ENCODE peak calls at places on chromosomes 2 and 18, in six cellular contexts. One of them, this sample, is unnamed.
A peak's percentile ranks its signal among the peaks of the same experiment; 100 is the strongest.

GRCh38 chr2:211133766-211134165 is 577.4 kb downstream of the CPS1 start:
- DNase-seq in Peyer's patch: no peak
- DNase-seq in ovary: no peak
- DNase-seq in fibroblast of pulmonary artery: peak; percentile 17
- DNase-seq in coronary artery: no peak
- DNase-seq in iPS DF 19.7: no peak
- DNase-seq in this sample: no peak

GRCh38 chr2:163698857-163699256 is 37.0 kb downstream of the FIGN start:
- DNase-seq in Peyer's patch: no peak
- DNase-seq in ovary: no peak
- DNase-seq in fibroblast of pulmonary artery: no peak
- DNase-seq in coronary artery: no peak
- DNase-seq in iPS DF 19.7: peak; percentile 60
- DNase-seq in this sample: no peak

GRCh38 chr2:63699549-63699839 is 110.7 kb downstream of the MDH1 start:
- DNase-seq in Peyer's patch: no peak
- DNase-seq in ovary: no peak
- DNase-seq in fibroblast of pulmonary artery: no peak
- DNase-seq in coronary artery: no peak
- DNase-seq in iPS DF 19.7: no peak
- DNase-seq in this sample: no peak

GRCh38 chr18:56702946-56703345 is 51.8 kb downstream of the WDR7 start:
- DNase-seq in Peyer's patch: no peak
- DNase-seq in ovary: no peak
- DNase-seq in fibroblast of pulmonary artery: peak; percentile 69
- DNase-seq in coronary artery: no peak
- DNase-seq in iPS DF 19.7: no peak
- DNase-seq in this sample: no peak

GRCh38 chr18:3982541-3982940 is 472.6 kb downstream of the DLGAP1 start:
- DNase-seq in Peyer's patch: no peak
- DNase-seq in ovary: no peak
- DNase-seq in fibroblast of pulmonary artery: no peak
- DNase-seq in coronary artery: no peak
- DNase-seq in iPS DF 19.7: no peak
- DNase-seq in this sample: no peak

GRCh38 chr2:152038451-152038958 is 60.3 kb downstream of the CACNB4 start:
- DNase-seq in Peyer's patch: no peak
- DNase-seq in ovary: no peak
- DNase-seq in fibroblast of pulmonary artery: no peak
- DNase-seq in coronary artery: no peak
- DNase-seq in iPS DF 19.7: no peak
- DNase-seq in this sample: peak; percentile 31

GRCh38 chr18:8253943-8254342 is 355.3 kb upstream of the RAB12 start:
- DNase-seq in Peyer's patch: no peak
- DNase-seq in ovary: no peak
- DNase-seq in fibroblast of pulmonary artery: no peak
- DNase-seq in coronary artery: no peak
- DNase-seq in iPS DF 19.7: no peak
- DNase-seq in this sample: peak; percentile 31

GRCh38 chr2:31578316-31578715 is 2.4 kb downstream of the SRD5A2 start:
- DNase-seq in Peyer's patch: no peak
- DNase-seq in ovary: no peak
- DNase-seq in fibroblast of pulmonary artery: no peak
- DNase-seq in coronary artery: no peak
- DNase-seq in iPS DF 19.7: no peak
- DNase-seq in this sample: no peak

GRCh38 chr18:7291046-7291445 is 60.2 kb downstream of the LRRC30 start:
- DNase-seq in Peyer's patch: no peak
- DNase-seq in ovary: no peak
- DNase-seq in fibroblast of pulmonary artery: no peak
- DNase-seq in coronary artery: no peak
- DNase-seq in iPS DF 19.7: no peak
- DNase-seq in this sample: no peak

GRCh38 chr2:237980751-237981150 is 13.9 kb downstream of the UBE2F start:
- DNase-seq in Peyer's patch: no peak
- DNase-seq in ovary: no peak
- DNase-seq in fibroblast of pulmonary artery: no peak
- DNase-seq in coronary artery: no peak
- DNase-seq in iPS DF 19.7: no peak
- DNase-seq in this sample: no peak

GRCh38 chr2:10721344-10722251 is at the start of gene ATP6V1C2:
- DNase-seq in Peyer's patch: peak; percentile 76
- DNase-seq in ovary: no peak
- DNase-seq in fibroblast of pulmonary artery: no peak
- DNase-seq in coronary artery: no peak
- DNase-seq in iPS DF 19.7: no peak
- DNase-seq in this sample: no peak

GRCh38 chr18:50372743-50373142 is 2.1 kb upstream of the SKA1 start:
- DNase-seq in Peyer's patch: no peak
- DNase-seq in ovary: no peak
- DNase-seq in fibroblast of pulmonary artery: no peak
- DNase-seq in coronary artery: no peak
- DNase-seq in iPS DF 19.7: no peak
- DNase-seq in this sample: no peak

GRCh38 chr2:64819774-64820688 is 166.3 kb upstream of the SERTAD2 start:
- DNase-seq in Peyer's patch: no peak
- DNase-seq in ovary: no peak
- DNase-seq in fibroblast of pulmonary artery: no peak
- DNase-seq in coronary artery: no peak
- DNase-seq in iPS DF 19.7: no peak
- DNase-seq in this sample: no peak

GRCh38 chr2:39523308-39524044 is 86.4 kb upstream of the MAP4K3 start:
- DNase-seq in Peyer's patch: no peak
- DNase-seq in ovary: no peak
- DNase-seq in fibroblast of pulmonary artery: peak; percentile 94
- DNase-seq in coronary artery: no peak
- DNase-seq in iPS DF 19.7: no peak
- DNase-seq in this sample: no peak

GRCh38 chr2:12416600-12416999 is 300.1 kb upstream of the TRIB2 start:
- DNase-seq in Peyer's patch: no peak
- DNase-seq in ovary: peak; percentile 72
- DNase-seq in fibroblast of pulmonary artery: peak; percentile 51
- DNase-seq in coronary artery: no peak
- DNase-seq in iPS DF 19.7: no peak
- DNase-seq in this sample: peak; percentile 40

GRCh38 chr2:17573085-17573805 is 32.7 kb downstream of the VSNL1 start:
- DNase-seq in Peyer's patch: no peak
- DNase-seq in ovary: no peak
- DNase-seq in fibroblast of pulmonary artery: no peak
- DNase-seq in coronary artery: no peak
- DNase-seq in iPS DF 19.7: no peak
- DNase-seq in this sample: no peak

GRCh38 chr18:48043166-48043565 is 112.7 kb upstream of the SMAD2 start:
- DNase-seq in Peyer's patch: no peak
- DNase-seq in ovary: no peak
- DNase-seq in fibroblast of pulmonary artery: no peak
- DNase-seq in coronary artery: no peak
- DNase-seq in iPS DF 19.7: no peak
- DNase-seq in this sample: no peak

GRCh38 chr18:13895505-13896033 is 19.8 kb downstream of the MC2R start:
- DNase-seq in Peyer's patch: no peak
- DNase-seq in ovary: no peak
- DNase-seq in fibroblast of pulmonary artery: no peak
- DNase-seq in coronary artery: no peak
- DNase-seq in iPS DF 19.7: no peak
- DNase-seq in this sample: no peak

GRCh38 chr18:77977331-77977730 is 727.7 kb downstream of the GALR1 start:
- DNase-seq in Peyer's patch: no peak
- DNase-seq in ovary: no peak
- DNase-seq in fibroblast of pulmonary artery: no peak
- DNase-seq in coronary artery: no peak
- DNase-seq in iPS DF 19.7: no peak
- DNase-seq in this sample: no peak

GRCh38 chr2:55232863-55233657 is 572 bp downstream of the RPS27A start:
- DNase-seq in Peyer's patch: peak; percentile 66
- DNase-seq in ovary: peak; percentile 60
- DNase-seq in fibroblast of pulmonary artery: peak; percentile 26
- DNase-seq in coronary artery: peak; percentile 76
- DNase-seq in iPS DF 19.7: no peak
- DNase-seq in this sample: no peak

GRCh38 chr2:24930768-24931167 is 10.7 kb upstream of the ADCY3 start:
- DNase-seq in Peyer's patch: no peak
- DNase-seq in ovary: no peak
- DNase-seq in fibroblast of pulmonary artery: no peak
- DNase-seq in coronary artery: no peak
- DNase-seq in iPS DF 19.7: no peak
- DNase-seq in this sample: no peak

GRCh38 chr2:117058366-117058765 is 756.1 kb upstream of the DDX18 start:
- DNase-seq in Peyer's patch: no peak
- DNase-seq in ovary: no peak
- DNase-seq in fibroblast of pulmonary artery: no peak
- DNase-seq in coronary artery: no peak
- DNase-seq in iPS DF 19.7: no peak
- DNase-seq in this sample: no peak

GRCh38 chr2:188623995-188624643 is 332.4 kb downstream of the GULP1 start:
- DNase-seq in Peyer's patch: no peak
- DNase-seq in ovary: no peak
- DNase-seq in fibroblast of pulmonary artery: peak; percentile 60
- DNase-seq in coronary artery: no peak
- DNase-seq in iPS DF 19.7: no peak
- DNase-seq in this sample: no peak

GRCh38 chr2:94767336-94767735 is 103.9 kb upstream of the TEKT4 start:
- DNase-seq in Peyer's patch: no peak
- DNase-seq in ovary: no peak
- DNase-seq in fibroblast of pulmonary artery: no peak
- DNase-seq in coronary artery: no peak
- DNase-seq in iPS DF 19.7: no peak
- DNase-seq in this sample: no peak

GRCh38 chr2:14628906-14629305 is 3.6 kb upstream of the LRATD1 start:
- DNase-seq in Peyer's patch: peak; percentile 58
- DNase-seq in ovary: no peak
- DNase-seq in fibroblast of pulmonary artery: no peak
- DNase-seq in coronary artery: no peak
- DNase-seq in iPS DF 19.7: no peak
- DNase-seq in this sample: no peak

GRCh38 chr2:29192526-29192925 is 77.3 kb downstream of the CLIP4 start:
- DNase-seq in Peyer's patch: no peak
- DNase-seq in ovary: no peak
- DNase-seq in fibroblast of pulmonary artery: peak; percentile 24
- DNase-seq in coronary artery: no peak
- DNase-seq in iPS DF 19.7: no peak
- DNase-seq in this sample: no peak

GRCh38 chr2:181138816-181139215 is 158.4 kb downstream of the UBE2E3 start:
- DNase-seq in Peyer's patch: no peak
- DNase-seq in ovary: no peak
- DNase-seq in fibroblast of pulmonary artery: peak; percentile 78
- DNase-seq in coronary artery: no peak
- DNase-seq in iPS DF 19.7: no peak
- DNase-seq in this sample: no peak

GRCh38 chr2:10935366-10935918 is 23.7 kb downstream of the KCNF1 start:
- DNase-seq in Peyer's patch: no peak
- DNase-seq in ovary: no peak
- DNase-seq in fibroblast of pulmonary artery: no peak
- DNase-seq in coronary artery: no peak
- DNase-seq in iPS DF 19.7: no peak
- DNase-seq in this sample: no peak

This sample was measured in heart right ventricle.